ENCODE peak calls at places on chromosomes 16 and 17, in ten cellular contexts. C is colonic mucosa; G is GM12865; D is brain pericyte; E is cardiac septum; H is COR-L47; M is AG08396; U is Calu3; L is activated naive CD4-positive, alpha-beta T cell treated with anti-CD3 and anti-CD28 coated beads, Interleukin-2, amount 10 ng/mL, durations not matched to agents 7 days and 5 days; B is mesendoderm. T is an unnamed sample.

GRCh38 chr17:13311301-13311700 is 290.4 kb downstream of the HS3ST3A1 start:
- DNase-seq in B (no peak), H (no peak), M (peak), C (no peak), U (no peak), E (no peak), G (no peak), L (no peak), D (no peak), T (no peak)

GRCh38 chr16:56350491-56351405 is 74.6 kb downstream of the AMFR start:
- DNase-seq in M (no peak), B (no peak), U (no peak), L (no peak), D (no peak), H (no peak), C (no peak), E (peak), G (no peak), T (no peak)

GRCh38 chr16:85544668-85545067 is 68.5 kb upstream of the GSE1 start:
- DNase-seq in D (no peak), C (no peak), U (no peak), E (no peak), M (no peak), L (no peak), G (no peak), B (no peak), H (no peak), T (no peak)

GRCh38 chr17:41589301-41589700 is 2.6 kb upstream of the KRT14 start:
- DNase-seq in U (no peak), G (no peak), L (no peak), M (no peak), E (no peak), B (peak), D (no peak), C (no peak), H (no peak), T (no peak)

GRCh38 chr17:20612635-20613034 is 33.1 kb downstream of the CDRT15L2 start:
- DNase-seq in H (no peak), M (no peak), B (no peak), E (no peak), D (no peak), L (no peak), C (no peak), U (no peak), G (no peak), T (no peak)

GRCh38 chr17:44307387-44308186 is 814 bp upstream of the RUNDC3A start:
- DNase-seq in M (peak), D (no peak), H (peak), G (no peak), L (no peak), B (peak), C (no peak), U (peak), E (no peak), T (peak)

GRCh38 chr16:87837627-87838289 is 31.5 kb downstream of the SLC7A5 start:
- DNase-seq in D (no peak), E (no peak), U (no peak), M (no peak), C (no peak), G (no peak), H (no peak), B (no peak), L (no peak), T (no peak)

GRCh38 chr16:57600048-57600835 is 28.2 kb upstream of the ADGRG1 start:
- DNase-seq in M (peak), D (no peak), G (peak), U (peak), L (peak), B (peak), C (peak), E (no peak), H (peak), T (peak)

GRCh38 chr16:57694556-57695377 is at the start of gene DRC7:
- DNase-seq in M (peak), B (peak), H (peak), L (peak), D (no peak), G (peak), E (no peak), C (peak), U (peak), T (peak)

GRCh38 chr16:10355589-10355988 is 30.3 kb upstream of the ATF7IP2 start:
- DNase-seq in H (no peak), U (no peak), D (no peak), L (no peak), E (no peak), M (no peak), C (no peak), G (no peak), B (no peak), T (no peak)

GRCh38 chr16:18832613-18833012 is 31.3 kb upstream of the ARL6IP1 start:
- DNase-seq in D (no peak), C (no peak), L (no peak), B (no peak), E (no peak), U (no peak), G (no peak), H (no peak), M (no peak), T (no peak)

GRCh38 chr16:30092373-30093010 is 768 bp upstream of the TBX6 start:
- DNase-seq in D (peak), C (peak), M (peak), B (peak), L (peak), U (peak), G (peak), E (peak), H (peak), T (peak)

T was measured in Caco-2.